ENCODE peak calls at places on chromosome 11, in ten cellular contexts. One of them, this sample, is unnamed.

GRCh38 chr11:73344191-73344607 is 32.0 kb upstream of the RELT start:
- DNase-seq in MV-4-11: no peak
- DNase-seq in stimulated activated CD4-positive, alpha-beta T cell treated with anti-CD3 and anti-CD28 coated beads, Interleukin-15, amount 100 ng/mL, for 1 hour: no peak
- DNase-seq in HTR-8/SVneo: no peak
- DNase-seq in cardiac fibroblast: no peak
- DNase-seq in CD4-positive, alpha-beta T cell: no peak
- DNase-seq in right lobe of liver: no peak
- DNase-seq in HFF-Myc: no peak
- DNase-seq in A549: no peak
- DNase-seq in GM10248: no peak
- DNase-seq in this sample: no peak

GRCh38 chr11:46006418-46007070 is 84.1 kb downstream of the LARGE2 start:
- DNase-seq in MV-4-11: peak; percentile 69
- DNase-seq in HFF-Myc: peak; percentile 73
- DNase-seq in right lobe of liver: no peak
- DNase-seq in GM10248: peak; percentile 59
- DNase-seq in CD4-positive, alpha-beta T cell: no peak
- DNase-seq in HTR-8/SVneo: peak; percentile 76
- DNase-seq in stimulated activated CD4-positive, alpha-beta T cell treated with anti-CD3 and anti-CD28 coated beads, Interleukin-15, amount 100 ng/mL, for 1 hour: no peak
- DNase-seq in A549: peak; percentile 73
- DNase-seq in cardiac fibroblast: peak; percentile 86
- DNase-seq in this sample: peak; percentile 77

GRCh38 chr11:68302256-68303054 is 9.9 kb upstream of the LRP5 start:
- DNase-seq in HTR-8/SVneo: no peak
- DNase-seq in GM10248: no peak
- DNase-seq in HFF-Myc: no peak
- DNase-seq in A549: no peak
- DNase-seq in CD4-positive, alpha-beta T cell: no peak
- DNase-seq in stimulated activated CD4-positive, alpha-beta T cell treated with anti-CD3 and anti-CD28 coated beads, Interleukin-15, amount 100 ng/mL, for 1 hour: no peak
- DNase-seq in cardiac fibroblast: peak; percentile 59
- DNase-seq in MV-4-11: peak; percentile 35
- DNase-seq in right lobe of liver: peak; percentile 60
- DNase-seq in this sample: peak; percentile 47

GRCh38 chr11:109320595-109320994 is 101.4 kb upstream of the C11orf87 start:
- DNase-seq in HFF-Myc: no peak
- DNase-seq in right lobe of liver: no peak
- DNase-seq in stimulated activated CD4-positive, alpha-beta T cell treated with anti-CD3 and anti-CD28 coated beads, Interleukin-15, amount 100 ng/mL, for 1 hour: no peak
- DNase-seq in CD4-positive, alpha-beta T cell: no peak
- DNase-seq in cardiac fibroblast: peak; percentile 48
- DNase-seq in HTR-8/SVneo: peak; percentile 49
- DNase-seq in A549: no peak
- DNase-seq in GM10248: no peak
- DNase-seq in MV-4-11: peak; percentile 3
- DNase-seq in this sample: peak; percentile 63

GRCh38 chr11:6655790-6656580 is at the start of gene DCHS1:
- DNase-seq in HFF-Myc: no peak
- DNase-seq in HTR-8/SVneo: no peak
- DNase-seq in stimulated activated CD4-positive, alpha-beta T cell treated with anti-CD3 and anti-CD28 coated beads, Interleukin-15, amount 100 ng/mL, for 1 hour: no peak
- DNase-seq in right lobe of liver: peak; percentile 56
- DNase-seq in CD4-positive, alpha-beta T cell: no peak
- DNase-seq in A549: no peak
- DNase-seq in GM10248: no peak
- DNase-seq in MV-4-11: no peak
- DNase-seq in cardiac fibroblast: no peak
- DNase-seq in this sample: no peak

GRCh38 chr11:2781413-2782274 is 81.8 kb upstream of the KCNQ1OT1 start:
- DNase-seq in stimulated activated CD4-positive, alpha-beta T cell treated with anti-CD3 and anti-CD28 coated beads, Interleukin-15, amount 100 ng/mL, for 1 hour: no peak
- DNase-seq in MV-4-11: no peak
- DNase-seq in GM10248: no peak
- DNase-seq in right lobe of liver: peak; percentile 42
- DNase-seq in CD4-positive, alpha-beta T cell: no peak
- DNase-seq in A549: no peak
- DNase-seq in cardiac fibroblast: no peak
- DNase-seq in HTR-8/SVneo: no peak
- DNase-seq in HFF-Myc: no peak
- DNase-seq in this sample: peak; percentile 18

GRCh38 chr11:66718320-66718971 is 10.6 kb downstream of the SPTBN2 start:
- DNase-seq in GM10248: no peak
- DNase-seq in MV-4-11: no peak
- DNase-seq in A549: no peak
- DNase-seq in HTR-8/SVneo: no peak
- DNase-seq in right lobe of liver: peak; percentile 78
- DNase-seq in stimulated activated CD4-positive, alpha-beta T cell treated with anti-CD3 and anti-CD28 coated beads, Interleukin-15, amount 100 ng/mL, for 1 hour: no peak
- DNase-seq in cardiac fibroblast: no peak
- DNase-seq in CD4-positive, alpha-beta T cell: no peak
- DNase-seq in HFF-Myc: no peak
- DNase-seq in this sample: no peak

GRCh38 chr11:114811971-114812370 is 133.6 kb downstream of the NXPE2 start:
- DNase-seq in CD4-positive, alpha-beta T cell: no peak
- DNase-seq in HFF-Myc: no peak
- DNase-seq in right lobe of liver: no peak
- DNase-seq in GM10248: no peak
- DNase-seq in stimulated activated CD4-positive, alpha-beta T cell treated with anti-CD3 and anti-CD28 coated beads, Interleukin-15, amount 100 ng/mL, for 1 hour: no peak
- DNase-seq in HTR-8/SVneo: no peak
- DNase-seq in MV-4-11: no peak
- DNase-seq in A549: no peak
- DNase-seq in cardiac fibroblast: no peak
- DNase-seq in this sample: no peak

GRCh38 chr11:120316880-120317688 is 8.0 kb upstream of the TLCD5 start:
- DNase-seq in stimulated activated CD4-positive, alpha-beta T cell treated with anti-CD3 and anti-CD28 coated beads, Interleukin-15, amount 100 ng/mL, for 1 hour: no peak
- DNase-seq in HTR-8/SVneo: no peak
- DNase-seq in right lobe of liver: no peak
- DNase-seq in cardiac fibroblast: peak; percentile 68
- DNase-seq in CD4-positive, alpha-beta T cell: no peak
- DNase-seq in A549: no peak
- DNase-seq in GM10248: no peak
- DNase-seq in MV-4-11: no peak
- DNase-seq in HFF-Myc: no peak
- DNase-seq in this sample: no peak

GRCh38 chr11:64249563-64250405 is 1.5 kb upstream of the PLCB3 start:
- DNase-seq in stimulated activated CD4-positive, alpha-beta T cell treated with anti-CD3 and anti-CD28 coated beads, Interleukin-15, amount 100 ng/mL, for 1 hour: no peak
- DNase-seq in CD4-positive, alpha-beta T cell: no peak
- DNase-seq in cardiac fibroblast: no peak
- DNase-seq in MV-4-11: peak; percentile 20
- DNase-seq in A549: no peak
- DNase-seq in HFF-Myc: no peak
- DNase-seq in GM10248: no peak
- DNase-seq in HTR-8/SVneo: no peak
- DNase-seq in right lobe of liver: no peak
- DNase-seq in this sample: no peak

GRCh38 chr11:2567026-2567671 is 122.3 kb downstream of the KCNQ1 start:
- DNase-seq in GM10248: no peak
- DNase-seq in CD4-positive, alpha-beta T cell: no peak
- DNase-seq in stimulated activated CD4-positive, alpha-beta T cell treated with anti-CD3 and anti-CD28 coated beads, Interleukin-15, amount 100 ng/mL, for 1 hour: no peak
- DNase-seq in HFF-Myc: no peak
- DNase-seq in MV-4-11: no peak
- DNase-seq in HTR-8/SVneo: no peak
- DNase-seq in A549: no peak
- DNase-seq in right lobe of liver: peak; percentile 37
- DNase-seq in cardiac fibroblast: no peak
- DNase-seq in this sample: no peak

GRCh38 chr11:126733685-126734084 is 266.9 kb downstream of the KIRREL3 start:
- DNase-seq in MV-4-11: no peak
- DNase-seq in right lobe of liver: no peak
- DNase-seq in GM10248: no peak
- DNase-seq in CD4-positive, alpha-beta T cell: no peak
- DNase-seq in HTR-8/SVneo: no peak
- DNase-seq in HFF-Myc: no peak
- DNase-seq in A549: no peak
- DNase-seq in cardiac fibroblast: no peak
- DNase-seq in stimulated activated CD4-positive, alpha-beta T cell treated with anti-CD3 and anti-CD28 coated beads, Interleukin-15, amount 100 ng/mL, for 1 hour: no peak
- DNase-seq in this sample: no peak

GRCh38 chr11:22752908-22753310 is 76.7 kb downstream of the SVIP start:
- DNase-seq in A549: no peak
- DNase-seq in right lobe of liver: no peak
- DNase-seq in GM10248: no peak
- DNase-seq in stimulated activated CD4-positive, alpha-beta T cell treated with anti-CD3 and anti-CD28 coated beads, Interleukin-15, amount 100 ng/mL, for 1 hour: no peak
- DNase-seq in HTR-8/SVneo: no peak
- DNase-seq in MV-4-11: no peak
- DNase-seq in CD4-positive, alpha-beta T cell: no peak
- DNase-seq in cardiac fibroblast: no peak
- DNase-seq in HFF-Myc: no peak
- DNase-seq in this sample: no peak

GRCh38 chr11:6927030-6927617 is 898 bp downstream of the ZNF215 start:
- DNase-seq in MV-4-11: no peak
- DNase-seq in GM10248: peak; percentile 43
- DNase-seq in stimulated activated CD4-positive, alpha-beta T cell treated with anti-CD3 and anti-CD28 coated beads, Interleukin-15, amount 100 ng/mL, for 1 hour: no peak
- DNase-seq in CD4-positive, alpha-beta T cell: no peak
- DNase-seq in HFF-Myc: no peak
- DNase-seq in A549: no peak
- DNase-seq in right lobe of liver: no peak
- DNase-seq in HTR-8/SVneo: no peak
- DNase-seq in cardiac fibroblast: no peak
- DNase-seq in this sample: no peak

GRCh38 chr11:293293-293851 is 4.4 kb downstream of the PGGHG start:
- DNase-seq in right lobe of liver: peak; percentile 39
- DNase-seq in MV-4-11: no peak
- DNase-seq in HTR-8/SVneo: no peak
- DNase-seq in stimulated activated CD4-positive, alpha-beta T cell treated with anti-CD3 and anti-CD28 coated beads, Interleukin-15, amount 100 ng/mL, for 1 hour: no peak
- DNase-seq in A549: no peak
- DNase-seq in HFF-Myc: no peak
- DNase-seq in CD4-positive, alpha-beta T cell: no peak
- DNase-seq in GM10248: no peak
- DNase-seq in cardiac fibroblast: no peak
- DNase-seq in this sample: no peak

GRCh38 chr11:4514196-4514595 is 30.8 kb upstream of the OR52M1 start:
- DNase-seq in GM10248: no peak
- DNase-seq in HFF-Myc: no peak
- DNase-seq in cardiac fibroblast: no peak
- DNase-seq in stimulated activated CD4-positive, alpha-beta T cell treated with anti-CD3 and anti-CD28 coated beads, Interleukin-15, amount 100 ng/mL, for 1 hour: no peak
- DNase-seq in MV-4-11: no peak
- DNase-seq in A549: no peak
- DNase-seq in CD4-positive, alpha-beta T cell: no peak
- DNase-seq in HTR-8/SVneo: no peak
- DNase-seq in right lobe of liver: no peak
- DNase-seq in this sample: no peak

GRCh38 chr11:26830757-26831156 is 108.9 kb upstream of the SLC5A12 start:
- DNase-seq in cardiac fibroblast: peak; percentile 13
- DNase-seq in CD4-positive, alpha-beta T cell: no peak
- DNase-seq in stimulated activated CD4-positive, alpha-beta T cell treated with anti-CD3 and anti-CD28 coated beads, Interleukin-15, amount 100 ng/mL, for 1 hour: no peak
- DNase-seq in GM10248: no peak
- DNase-seq in right lobe of liver: no peak
- DNase-seq in A549: no peak
- DNase-seq in HFF-Myc: no peak
- DNase-seq in HTR-8/SVneo: no peak
- DNase-seq in MV-4-11: no peak
- DNase-seq in this sample: no peak

GRCh38 chr11:72825661-72826060 is 11.4 kb downstream of the ATG16L2 start:
- DNase-seq in MV-4-11: no peak
- DNase-seq in HFF-Myc: no peak
- DNase-seq in HTR-8/SVneo: no peak
- DNase-seq in A549: no peak
- DNase-seq in cardiac fibroblast: no peak
- DNase-seq in GM10248: no peak
- DNase-seq in right lobe of liver: no peak
- DNase-seq in CD4-positive, alpha-beta T cell: no peak
- DNase-seq in stimulated activated CD4-positive, alpha-beta T cell treated with anti-CD3 and anti-CD28 coated beads, Interleukin-15, amount 100 ng/mL, for 1 hour: no peak
- DNase-seq in this sample: no peak

GRCh38 chr11:96186806-96187205 is 156.2 kb downstream of the MAML2 start:
- DNase-seq in stimulated activated CD4-positive, alpha-beta T cell treated with anti-CD3 and anti-CD28 coated beads, Interleukin-15, amount 100 ng/mL, for 1 hour: no peak
- DNase-seq in cardiac fibroblast: no peak
- DNase-seq in CD4-positive, alpha-beta T cell: no peak
- DNase-seq in right lobe of liver: no peak
- DNase-seq in MV-4-11: no peak
- DNase-seq in HTR-8/SVneo: no peak
- DNase-seq in HFF-Myc: no peak
- DNase-seq in GM10248: no peak
- DNase-seq in A549: no peak
- DNase-seq in this sample: no peak

GRCh38 chr11:37500425-37500824 is 902.4 kb upstream of the RAG2 start:
- DNase-seq in cardiac fibroblast: no peak
- DNase-seq in stimulated activated CD4-positive, alpha-beta T cell treated with anti-CD3 and anti-CD28 coated beads, Interleukin-15, amount 100 ng/mL, for 1 hour: no peak
- DNase-seq in HFF-Myc: no peak
- DNase-seq in A549: no peak
- DNase-seq in MV-4-11: no peak
- DNase-seq in right lobe of liver: no peak
- DNase-seq in CD4-positive, alpha-beta T cell: no peak
- DNase-seq in HTR-8/SVneo: no peak
- DNase-seq in GM10248: no peak
- DNase-seq in this sample: peak; percentile 49

GRCh38 chr11:118061401-118062125 is 15.3 kb upstream of the TMPRSS4 start:
- DNase-seq in A549: no peak
- DNase-seq in HFF-Myc: no peak
- DNase-seq in right lobe of liver: no peak
- DNase-seq in MV-4-11: no peak
- DNase-seq in GM10248: no peak
- DNase-seq in HTR-8/SVneo: no peak
- DNase-seq in stimulated activated CD4-positive, alpha-beta T cell treated with anti-CD3 and anti-CD28 coated beads, Interleukin-15, amount 100 ng/mL, for 1 hour: no peak
- DNase-seq in CD4-positive, alpha-beta T cell: no peak
- DNase-seq in cardiac fibroblast: no peak
- DNase-seq in this sample: no peak

GRCh38 chr11:12581923-12582322 is 92.3 kb upstream of the TEAD1 start:
- DNase-seq in A549: peak; percentile 24
- DNase-seq in HTR-8/SVneo: peak; percentile 45
- DNase-seq in right lobe of liver: no peak
- DNase-seq in MV-4-11: no peak
- DNase-seq in CD4-positive, alpha-beta T cell: no peak
- DNase-seq in stimulated activated CD4-positive, alpha-beta T cell treated with anti-CD3 and anti-CD28 coated beads, Interleukin-15, amount 100 ng/mL, for 1 hour: no peak
- DNase-seq in HFF-Myc: no peak
- DNase-seq in GM10248: no peak
- DNase-seq in cardiac fibroblast: peak; percentile 72
- DNase-seq in this sample: peak; percentile 84

GRCh38 chr11:22792497-22792896 is 37.1 kb downstream of the SVIP start:
- DNase-seq in MV-4-11: peak; percentile 32
- DNase-seq in cardiac fibroblast: peak; percentile 92
- DNase-seq in A549: no peak
- DNase-seq in HFF-Myc: no peak
- DNase-seq in HTR-8/SVneo: no peak
- DNase-seq in right lobe of liver: no peak
- DNase-seq in stimulated activated CD4-positive, alpha-beta T cell treated with anti-CD3 and anti-CD28 coated beads, Interleukin-15, amount 100 ng/mL, for 1 hour: no peak
- DNase-seq in CD4-positive, alpha-beta T cell: no peak
- DNase-seq in GM10248: no peak
- DNase-seq in this sample: peak; percentile 40

GRCh38 chr11:134124660-134125451 is 56.0 kb downstream of the JAM3 start:
- DNase-seq in MV-4-11: no peak
- DNase-seq in GM10248: no peak
- DNase-seq in cardiac fibroblast: peak; percentile 76
- DNase-seq in CD4-positive, alpha-beta T cell: no peak
- DNase-seq in HFF-Myc: no peak
- DNase-seq in A549: no peak
- DNase-seq in right lobe of liver: peak; percentile 59
- DNase-seq in stimulated activated CD4-positive, alpha-beta T cell treated with anti-CD3 and anti-CD28 coated beads, Interleukin-15, amount 100 ng/mL, for 1 hour: no peak
- DNase-seq in HTR-8/SVneo: no peak
- DNase-seq in this sample: peak; percentile 23

GRCh38 chr11:8905528-8906165 is 5.3 kb upstream of the AKIP1 start:
- DNase-seq in stimulated activated CD4-positive, alpha-beta T cell treated with anti-CD3 and anti-CD28 coated beads, Interleukin-15, amount 100 ng/mL, for 1 hour: no peak
- DNase-seq in CD4-positive, alpha-beta T cell: no peak
- DNase-seq in HFF-Myc: no peak
- DNase-seq in HTR-8/SVneo: peak; percentile 36
- DNase-seq in right lobe of liver: no peak
- DNase-seq in GM10248: no peak
- DNase-seq in MV-4-11: no peak
- DNase-seq in cardiac fibroblast: peak; percentile 96
- DNase-seq in A549: peak; percentile 25
- DNase-seq in this sample: peak; percentile 93

GRCh38 chr11:125141686-125142535 is 22.6 kb upstream of the PKNOX2 start:
- DNase-seq in A549: peak; percentile 19
- DNase-seq in HFF-Myc: no peak
- DNase-seq in right lobe of liver: no peak
- DNase-seq in CD4-positive, alpha-beta T cell: peak; percentile 47
- DNase-seq in GM10248: peak; percentile 80
- DNase-seq in HTR-8/SVneo: peak; percentile 54
- DNase-seq in stimulated activated CD4-positive, alpha-beta T cell treated with anti-CD3 and anti-CD28 coated beads, Interleukin-15, amount 100 ng/mL, for 1 hour: peak; percentile 53
- DNase-seq in MV-4-11: no peak
- DNase-seq in cardiac fibroblast: peak; percentile 46
- DNase-seq in this sample: peak; percentile 8

GRCh38 chr11:61343792-61344745 is 11.0 kb downstream of the TKFC start:
- DNase-seq in cardiac fibroblast: no peak
- DNase-seq in stimulated activated CD4-positive, alpha-beta T cell treated with anti-CD3 and anti-CD28 coated beads, Interleukin-15, amount 100 ng/mL, for 1 hour: no peak
- DNase-seq in A549: no peak
- DNase-seq in CD4-positive, alpha-beta T cell: no peak
- DNase-seq in right lobe of liver: no peak
- DNase-seq in HTR-8/SVneo: no peak
- DNase-seq in GM10248: no peak
- DNase-seq in HFF-Myc: no peak
- DNase-seq in MV-4-11: no peak
- DNase-seq in this sample: no peak

GRCh38 chr11:36455658-36456111 is 54.4 kb downstream of the TRAF6 start:
- DNase-seq in GM10248: no peak
- DNase-seq in CD4-positive, alpha-beta T cell: no peak
- DNase-seq in stimulated activated CD4-positive, alpha-beta T cell treated with anti-CD3 and anti-CD28 coated beads, Interleukin-15, amount 100 ng/mL, for 1 hour: no peak
- DNase-seq in cardiac fibroblast: peak; percentile 98
- DNase-seq in right lobe of liver: no peak
- DNase-seq in HFF-Myc: peak; percentile 88
- DNase-seq in A549: peak; percentile 17
- DNase-seq in MV-4-11: peak; percentile 80
- DNase-seq in HTR-8/SVneo: peak; percentile 94
- DNase-seq in this sample: peak; percentile 98